ENCODE peak calls at places on chromosomes 11 and 22, in ten cellular contexts. U is activated T-helper 1 cell treated with anti-CD3 and anti-CD28 coated beads, Interleukin-2, amount 50 U/mL, for 16 hours; S is tibial nerve; O is activated T-cell treated with anti-CD3 and anti-CD28 coated beads for 1 hour; E is fibroblast of mammary gland; D is GM12891; A is dorsolateral prefrontal cortex; R is RCC 7860; J is AG10803; L is WTC11. H is an unnamed sample.

GRCh38 chr22:31899661-31900060 is 44.7 kb upstream of the YWHAH start:
- DNase-seq in U (no peak), S (no peak), O (no peak), E (no peak), D (no peak), A (no peak), R (no peak), J (no peak), L (no peak), H (no peak)

GRCh38 chr22:17980638-17981051 is 43.7 kb downstream of the MICAL3 start:
- DNase-seq in U (peak), S (peak), O (peak), E (peak), D (peak), A (no peak), R (no peak), J (no peak), L (no peak), H (no peak)

GRCh38 chr11:87035976-87036583 is 1.7 kb upstream of the TMEM135 start:
- DNase-seq in U (no peak), S (no peak), O (no peak), E (no peak), D (no peak), A (no peak), R (no peak), J (no peak), L (no peak), H (no peak)

GRCh38 chr11:101442171-101442570 is 141.6 kb downstream of the TRPC6 start:
- DNase-seq in U (no peak), S (no peak), O (no peak), E (peak), D (no peak), A (no peak), R (no peak), J (peak), L (no peak), H (no peak)

GRCh38 chr22:17230239-17230638 is 11.0 kb upstream of the ADA2 start:
- DNase-seq in U (no peak), S (no peak), O (no peak), E (no peak), D (no peak), A (no peak), R (no peak), J (no peak), L (no peak), H (no peak)

GRCh38 chr11:57160665-57161064 is 21.1 kb upstream of the LRRC55 start:
- DNase-seq in U (no peak), S (no peak), O (no peak), E (no peak), D (no peak), A (no peak), R (no peak), J (no peak), L (no peak), H (no peak)

GRCh38 chr22:23178512-23179254 is 1.6 kb upstream of the BCR start:
- DNase-seq in U (peak), S (peak), O (peak), E (peak), D (peak), A (peak), R (peak), J (peak), L (peak), H (peak)

GRCh38 chr11:96540875-96541274 is 151.1 kb downstream of the JRKL start:
- DNase-seq in U (no peak), S (no peak), O (no peak), E (no peak), D (no peak), A (no peak), R (no peak), J (no peak), L (no peak), H (no peak)

GRCh38 chr11:36312593-36312990 is 16.5 kb downstream of the PRR5L start:
- DNase-seq in U (no peak), S (no peak), O (no peak), E (peak), D (no peak), A (no peak), R (peak), J (peak), L (no peak), H (no peak)

H was measured in posterior cingulate gyrus.